ENCODE peak calls at places on chromosomes 7 and 10, in ten cellular contexts. T, J, R, P, E, I, M, L, W and D are unnamed samples.
A peak's percentile ranks its signal among the peaks of the same experiment; 100 is the strongest.

GRCh38 chr10:71270301-71270777 is 48.7 kb upstream of the SLC29A3 start:
- DNase-seq in T (no peak), J (peak; percentile 83), R (peak; percentile 62), P (no peak), E (no peak), I (no peak), M (no peak), L (peak; percentile 6), W (peak; percentile 82), D (peak; percentile 28)

GRCh38 chr7:155526225-155526624 is 20.1 kb downstream of the CNPY1 start:
- DNase-seq in T (no peak), J (no peak), R (no peak), P (no peak), E (no peak), I (no peak), M (no peak), L (no peak), W (no peak), D (no peak)

GRCh38 chr10:89875557-89875956 is 174.2 kb downstream of the KIF20B start:
- DNase-seq in T (no peak), J (no peak), R (no peak), P (no peak), E (no peak), I (no peak), M (no peak), L (no peak), W (no peak), D (no peak)

GRCh38 chr10:44177610-44178009 is 207.3 kb downstream of the CXCL12 start:
- DNase-seq in T (no peak), J (no peak), R (no peak), P (no peak), E (no peak), I (no peak), M (no peak), L (no peak), W (no peak), D (no peak)

GRCh38 chr7:23475579-23475844 is 5.2 kb upstream of the IGF2BP3 start:
- DNase-seq in T (no peak), J (no peak), R (no peak), P (no peak), E (no peak), I (no peak), M (no peak), L (no peak), W (no peak), D (no peak)

GRCh38 chr10:29141761-29142160 is 147.1 kb upstream of the LYZL1 start:
- DNase-seq in T (no peak), J (no peak), R (no peak), P (no peak), E (no peak), I (no peak), M (no peak), L (no peak), W (peak; percentile 79), D (no peak)

GRCh38 chr10:86180861-86181260 is 185.7 kb downstream of the GRID1 start:
- DNase-seq in T (no peak), J (no peak), R (no peak), P (no peak), E (no peak), I (no peak), M (no peak), L (no peak), W (no peak), D (no peak)

GRCh38 chr10:88886557-88886956 is 6.5 kb downstream of the STAMBPL1 start:
- DNase-seq in T (no peak), J (no peak), R (no peak), P (no peak), E (no peak), I (no peak), M (no peak), L (no peak), W (no peak), D (no peak)

GRCh38 chr10:119543814-119544642 is 1.5 kb upstream of the RGS10 start:
- DNase-seq in T (no peak), J (peak; percentile 25), R (no peak), P (no peak), E (no peak), I (no peak), M (peak; percentile 65), L (no peak), W (no peak), D (no peak)

GRCh38 chr10:2130906-2131305 is 393.6 kb upstream of the ADARB2 start:
- DNase-seq in T (no peak), J (no peak), R (no peak), P (no peak), E (no peak), I (no peak), M (no peak), L (no peak), W (no peak), D (peak; percentile 3)

GRCh38 chr7:44195901-44196300 is 4.9 kb upstream of the YKT6 start:
- DNase-seq in T (no peak), J (no peak), R (no peak), P (no peak), E (no peak), I (no peak), M (no peak), L (no peak), W (no peak), D (no peak)